ENCODE peak calls at places on chromosomes 5 and 9, in ten cellular contexts. I is GM12878; U is T-helper 2 cell; A is Caki2; S is epithelial cell of esophagus; Y is stimulated activated naive B cell treated with anti-CD40 and anti-IgM and Interleukin-4, amounts not matched to agents 10 μg/mL and 1 μg/mL and 100 μg/mL, for 72 hours; G is CD4-positive, alpha-beta memory T cell; N is fibroblast of the conjunctiva; M is occipital lobe; B is K562. Q is an unnamed sample.

GRCh38 chr9:95605826-95606555 is 89.2 kb upstream of the PTCH1 start:
- DNase-seq in I (no peak), U (no peak), A (peak; percentile 12), S (no peak), Y (no peak), G (no peak), N (no peak), M (no peak), B (no peak), Q (no peak)

GRCh38 chr5:14908195-14908594 is 36.6 kb upstream of the ANKH start:
- DNase-seq in I (no peak), U (no peak), A (peak; percentile 22), S (peak; percentile 89), Y (no peak), G (no peak), N (no peak), M (no peak), B (no peak), Q (no peak)

GRCh38 chr5:173451651-173452050 is 123.4 kb upstream of the STC2 start:
- DNase-seq in I (no peak), U (no peak), A (no peak), S (no peak), Y (no peak), G (no peak), N (no peak), M (no peak), B (no peak), Q (no peak)

GRCh38 chr5:170408866-170409265 is 19.7 kb upstream of the KCNMB1 start:
- DNase-seq in I (no peak), U (no peak), A (no peak), S (no peak), Y (no peak), G (no peak), N (no peak), M (no peak), B (no peak), Q (no peak)

GRCh38 chr9:124830593-124830992 is 22.7 kb upstream of the WDR38 start:
- DNase-seq in I (no peak), U (no peak), A (no peak), S (no peak), Y (no peak), G (no peak), N (no peak), M (no peak), B (no peak), Q (no peak)

GRCh38 chr5:71699233-71699632 is 19.8 kb upstream of the CARTPT start:
- DNase-seq in I (no peak), U (no peak), A (peak; percentile 49), S (no peak), Y (no peak), G (no peak), N (no peak), M (no peak), B (no peak), Q (no peak)

GRCh38 chr9:78605029-78605930 is 308.4 kb downstream of the PSAT1 start:
- DNase-seq in I (no peak), U (no peak), A (no peak), S (no peak), Y (no peak), G (no peak), N (peak; percentile 14), M (no peak), B (no peak), Q (peak; percentile 87)

GRCh38 chr9:112844771-112845542 is 45.7 kb downstream of the SLC46A2 start:
- DNase-seq in I (peak; percentile 24), U (peak; percentile 57), A (peak; percentile 44), S (peak; percentile 70), Y (peak; percentile 59), G (peak; percentile 53), N (peak; percentile 49), M (peak; percentile 35), B (peak; percentile 85), Q (peak; percentile 45)

GRCh38 chr9:16058131-16058549 is 505.3 kb downstream of the CCDC171 start:
- DNase-seq in I (no peak), U (peak; percentile 1), A (no peak), S (peak; percentile 79), Y (no peak), G (no peak), N (no peak), M (no peak), B (no peak), Q (no peak)

GRCh38 chr5:136033244-136033643 is 4.5 kb downstream of the TGFBI start:
- DNase-seq in I (no peak), U (no peak), A (no peak), S (no peak), Y (no peak), G (no peak), N (no peak), M (no peak), B (no peak), Q (no peak)

GRCh38 chr5:66808663-66809062 is 212.5 kb downstream of the MAST4 start:
- DNase-seq in I (no peak), U (no peak), A (no peak), S (no peak), Y (no peak), G (no peak), N (no peak), M (no peak), B (no peak), Q (no peak)

GRCh38 chr5:34597034-34597433 is 59.1 kb upstream of the RAI14 start:
- DNase-seq in I (no peak), U (no peak), A (no peak), S (no peak), Y (no peak), G (no peak), N (no peak), M (no peak), B (no peak), Q (no peak)

GRCh38 chr9:34907044-34907443 is 51.0 kb upstream of the PHF24 start:
- DNase-seq in I (no peak), U (no peak), A (no peak), S (no peak), Y (no peak), G (no peak), N (no peak), M (no peak), B (no peak), Q (no peak)

GRCh38 chr5:87541668-87542067 is 128.9 kb upstream of the CCNH start:
- DNase-seq in I (no peak), U (no peak), A (no peak), S (no peak), Y (no peak), G (no peak), N (no peak), M (no peak), B (no peak), Q (no peak)

GRCh38 chr5:171810217-171810616 is 24.6 kb downstream of the SMIM23 start:
- DNase-seq in I (no peak), U (no peak), A (no peak), S (no peak), Y (no peak), G (no peak), N (no peak), M (no peak), B (no peak), Q (no peak)

GRCh38 chr9:4967521-4967920 is 17.6 kb upstream of the JAK2 start:
- DNase-seq in I (no peak), U (no peak), A (no peak), S (no peak), Y (no peak), G (no peak), N (peak; percentile 36), M (no peak), B (no peak), Q (no peak)

GRCh38 chr5:9765421-9765820 is 135.3 kb upstream of the TAS2R1 start:
- DNase-seq in I (no peak), U (no peak), A (no peak), S (no peak), Y (no peak), G (no peak), N (no peak), M (peak; percentile 6), B (no peak), Q (no peak)

GRCh38 chr9:110650261-110650660 is 18.3 kb upstream of the MUSK start:
- DNase-seq in I (no peak), U (no peak), A (no peak), S (peak; percentile 28), Y (no peak), G (no peak), N (peak; percentile 78), M (no peak), B (no peak), Q (no peak)